ENCODE peak calls at places on chromosome 5, in ten cellular contexts. R, M, W, Z, P, I, F, T, O and C are unnamed samples.

GRCh38 chr5:134018154-134018985 is 13.6 kb upstream of the VDAC1 start:
- DNase-seq in R (peak), M (no peak), W (no peak), Z (no peak), P (peak), I (no peak), F (peak), T (no peak), O (no peak), C (peak)

GRCh38 chr5:157864067-157864466 is 5.1 kb upstream of the CLINT1 start:
- DNase-seq in R (no peak), M (no peak), W (no peak), Z (no peak), P (no peak), I (no peak), F (peak), T (no peak), O (no peak), C (no peak)

GRCh38 chr5:154095819-154096380 is 57.1 kb downstream of the MFAP3 start:
- DNase-seq in R (no peak), M (no peak), W (no peak), Z (no peak), P (no peak), I (no peak), F (no peak), T (no peak), O (no peak), C (no peak)

GRCh38 chr5:88279584-88279983 is 10.9 kb upstream of the TMEM161B start:
- DNase-seq in R (no peak), M (no peak), W (peak), Z (no peak), P (no peak), I (peak), F (no peak), T (no peak), O (no peak), C (no peak)

GRCh38 chr5:132477784-132478497 is 12.6 kb downstream of the IRF1 start:
- DNase-seq in R (no peak), M (no peak), W (no peak), Z (peak), P (no peak), I (no peak), F (no peak), T (no peak), O (no peak), C (peak)

GRCh38 chr5:145243016-145243415 is 592.1 kb downstream of the PRELID2 start:
- DNase-seq in R (no peak), M (no peak), W (no peak), Z (no peak), P (no peak), I (no peak), F (no peak), T (no peak), O (no peak), C (no peak)

GRCh38 chr5:179267671-179268071 is 77.6 kb downstream of the ADAMTS2 start:
- DNase-seq in R (no peak), M (no peak), W (no peak), Z (no peak), P (no peak), I (no peak), F (peak), T (no peak), O (no peak), C (no peak)

GRCh38 chr5:90161399-90161798 is 248.2 kb downstream of the CETN3 start:
- DNase-seq in R (peak), M (no peak), W (peak), Z (peak), P (peak), I (peak), F (peak), T (peak), O (peak), C (peak)

GRCh38 chr5:122310886-122311285 is 1.2 kb upstream of the SNCAIP start:
- DNase-seq in R (no peak), M (no peak), W (no peak), Z (no peak), P (no peak), I (peak), F (peak), T (no peak), O (no peak), C (no peak)

GRCh38 chr5:139468421-139468931 is 2.3 kb upstream of the SMIM33 start:
- DNase-seq in R (no peak), M (no peak), W (no peak), Z (no peak), P (no peak), I (no peak), F (peak), T (no peak), O (no peak), C (no peak)

GRCh38 chr5:157148734-157149615 is 6.3 kb upstream of the MED7 start:
- DNase-seq in R (peak), M (peak), W (peak), Z (peak), P (peak), I (peak), F (peak), T (peak), O (peak), C (peak)

GRCh38 chr5:175859916-175860315 is 11.5 kb upstream of the CPLX2 start:
- DNase-seq in R (no peak), M (no peak), W (no peak), Z (no peak), P (no peak), I (no peak), F (no peak), T (no peak), O (no peak), C (no peak)

GRCh38 chr5:142772766-142773293 is 2.7 kb downstream of the ARHGAP26 start:
- DNase-seq in R (no peak), M (no peak), W (no peak), Z (no peak), P (no peak), I (no peak), F (no peak), T (no peak), O (no peak), C (no peak)

GRCh38 chr5:142769251-142769792 is 855 bp upstream of the ARHGAP26 start:
- DNase-seq in R (peak), M (no peak), W (no peak), Z (no peak), P (no peak), I (no peak), F (peak), T (no peak), O (no peak), C (peak)

GRCh38 chr5:142767925-142768324 is 2.3 kb upstream of the ARHGAP26 start:
- DNase-seq in R (no peak), M (no peak), W (no peak), Z (no peak), P (no peak), I (no peak), F (no peak), T (no peak), O (no peak), C (no peak)

GRCh38 chr5:142770650-142771609 is 753 bp downstream of the ARHGAP26 start:
- DNase-seq in R (peak), M (no peak), W (peak), Z (peak), P (peak), I (no peak), F (peak), T (peak), O (peak), C (peak)

DNA sequence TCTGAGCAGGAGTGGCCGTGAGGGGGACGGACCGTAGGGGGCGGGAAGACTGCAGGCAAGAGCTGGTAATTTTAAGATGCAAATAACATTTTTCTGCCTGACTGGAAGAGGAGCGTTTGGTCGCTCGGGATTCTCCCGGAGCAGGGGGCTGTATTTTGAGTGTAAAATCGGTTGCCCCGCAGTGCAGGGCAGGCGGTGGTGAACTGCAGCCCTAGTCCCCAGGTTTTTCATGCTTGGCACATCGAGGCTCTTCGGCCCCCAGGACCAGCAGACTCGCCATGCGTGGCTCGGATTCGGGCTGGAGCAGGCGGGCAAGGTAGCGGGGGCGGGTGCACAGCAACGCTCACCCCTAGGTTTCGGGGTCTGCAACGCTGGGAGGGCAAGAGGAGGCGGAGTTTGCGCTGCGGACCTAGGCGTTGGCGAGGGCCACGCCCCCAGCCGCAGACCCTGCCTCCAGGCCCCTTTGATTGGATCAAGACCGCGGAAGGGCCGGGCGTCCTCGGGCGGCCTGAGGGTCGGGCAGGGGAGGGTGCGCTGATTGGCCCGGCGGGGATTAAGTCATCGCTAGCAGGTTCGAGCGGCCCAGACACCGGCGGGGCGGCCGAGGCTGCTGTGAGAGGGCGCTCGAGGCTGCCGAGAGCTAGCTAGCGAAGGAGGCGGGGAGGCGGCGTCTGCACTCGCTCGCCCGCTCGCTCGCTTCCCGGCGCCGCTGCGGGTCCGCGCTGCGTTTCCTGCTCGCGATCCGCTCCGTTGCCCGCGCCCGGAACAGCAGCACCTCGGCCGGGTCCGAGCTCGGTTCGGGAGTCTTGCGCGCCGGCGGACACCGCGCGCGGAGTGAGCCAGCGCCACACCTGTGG is at the start of gene ARHGAP26:
- DNase-seq in R (peak), M (peak), W (peak), Z (peak), P (peak), I (peak), F (peak), T (peak), O (peak), C (peak)
- TF ChIP-seq CTCF in R (peak), M (peak), W (peak), Z (peak), P (no peak), I (peak), F (peak), T (no peak), O (no peak), C (peak)

DNA sequence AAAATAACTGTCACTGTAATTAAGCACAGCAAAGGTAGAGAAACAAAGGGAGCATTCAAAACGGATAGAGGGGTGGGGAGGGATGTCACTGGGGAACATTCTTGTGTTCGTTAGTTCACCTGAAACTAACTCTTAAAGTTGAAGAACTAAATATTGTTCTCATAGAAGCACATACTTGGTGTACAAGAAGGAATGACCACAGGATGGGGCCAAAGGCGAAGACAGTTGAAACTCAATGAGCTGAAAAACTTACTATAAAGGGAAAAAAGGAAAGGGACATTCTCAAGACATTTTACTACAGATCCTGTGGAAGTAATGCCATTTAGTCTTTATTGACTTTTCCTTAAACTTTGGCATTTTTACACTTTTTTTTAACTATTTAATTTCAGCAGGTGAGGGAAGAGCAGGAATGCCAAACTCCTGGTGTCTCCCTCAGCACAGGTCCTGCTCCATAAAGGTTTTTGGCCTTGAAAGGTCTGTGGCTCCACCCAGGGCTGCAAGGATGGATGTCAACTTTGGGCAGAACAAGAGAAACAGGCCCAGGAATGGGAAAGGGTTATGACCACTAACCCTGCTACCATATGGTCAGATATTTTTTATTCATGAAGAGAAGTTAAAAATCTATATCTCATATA is 197.6 kb upstream of the RASA1 start:
- DNase-seq in R (peak), M (peak), W (peak), Z (peak), P (peak), I (peak), F (peak), T (no peak), O (peak), C (peak)
- TF ChIP-seq CTCF in R (peak), M (peak), W (peak), Z (peak), P (peak), I (peak), F (peak), T (no peak), O (no peak), C (peak)

GRCh38 chr5:37197340-37198050 is 51.7 kb downstream of the CPLANE1 start:
- DNase-seq in R (no peak), M (no peak), W (no peak), Z (peak), P (no peak), I (peak), F (peak), T (no peak), O (no peak), C (no peak)

GRCh38 chr5:37198842-37199241 is 50.3 kb downstream of the CPLANE1 start:
- DNase-seq in R (no peak), M (no peak), W (no peak), Z (no peak), P (no peak), I (peak), F (no peak), T (no peak), O (no peak), C (no peak)

GRCh38 chr5:37198066-37198465 is 51.1 kb downstream of the CPLANE1 start:
- DNase-seq in R (no peak), M (no peak), W (no peak), Z (peak), P (no peak), I (no peak), F (no peak), T (no peak), O (no peak), C (no peak)
- TF ChIP-seq CTCF in R (no peak), M (no peak), W (no peak), Z (no peak), P (no peak), I (no peak), F (no peak), T (no peak), O (no peak), C (no peak)

GRCh38 chr5:177311723-177312648 is at the start of gene MXD3:
- DNase-seq in R (peak), M (peak), W (peak), Z (peak), P (peak), I (peak), F (peak), T (peak), O (peak), C (peak)

GRCh38 chr5:177313561-177314259 is 2.0 kb upstream of the MXD3 start:
- DNase-seq in R (no peak), M (no peak), W (no peak), Z (no peak), P (no peak), I (no peak), F (no peak), T (no peak), O (no peak), C (no peak)

GRCh38 chr5:177314376-177315342 is 3.0 kb upstream of the MXD3 start:
- DNase-seq in R (no peak), M (no peak), W (no peak), Z (no peak), P (no peak), I (no peak), F (no peak), T (no peak), O (no peak), C (no peak)

GRCh38 chr5:177311361-177311722 is 356 bp downstream of the MXD3 start:
- DNase-seq in R (peak), M (no peak), W (no peak), Z (no peak), P (no peak), I (no peak), F (no peak), T (no peak), O (peak), C (no peak)

GRCh38 chr5:177312649-177313181 is 1.0 kb upstream of the MXD3 start:
- DNase-seq in R (peak), M (no peak), W (no peak), Z (peak), P (peak), I (no peak), F (peak), T (no peak), O (no peak), C (peak)
- TF ChIP-seq CTCF in R (no peak), M (no peak), W (no peak), Z (no peak), P (no peak), I (no peak), F (no peak), T (no peak), O (no peak), C (peak)